ENCODE peak calls at places on chromosome 17, in ten cellular contexts. W is IMR-90, B is fibroblast of pulmonary artery, O is Panc1, L is B cell, C is adrenal gland, N is gastrocnemius medialis, I is ascending aorta, J is progenitor cell of endocrine pancreas, V is neural progenitor cell. Y is an unnamed sample.
A peak's percentile ranks its signal among the peaks of the same experiment; 100 is the strongest.

GRCh38 chr17:34837796-34838195 is 123.5 kb downstream of the CCT6B start:
- DNase-seq in W (no peak), B (no peak), O (no peak), L (no peak), C (no peak), N (no peak), I (no peak), J (no peak), V (no peak), Y (no peak)

GRCh38 chr17:51751072-51751471 is 407.4 kb downstream of the CA10 start:
- DNase-seq in W (no peak), B (no peak), O (no peak), L (no peak), C (no peak), N (no peak), I (no peak), J (no peak), V (no peak), Y (no peak)

GRCh38 chr17:35245196-35245486 is 2.3 kb downstream of the SLFN5 start:
- DNase-seq in W (peak; percentile 97), B (peak; percentile 93), O (peak; percentile 68), L (no peak), C (no peak), N (no peak), I (no peak), J (no peak), V (no peak), Y (no peak)

GRCh38 chr17:142102-142661 is 4.8 kb downstream of the SCGB1C2 start:
- DNase-seq in W (peak; percentile 9), B (peak; percentile 11), O (no peak), L (no peak), C (peak; percentile 43), N (no peak), I (no peak), J (peak; percentile 7), V (no peak), Y (peak; percentile 56)

GRCh38 chr17:67461228-67461780 is 84.2 kb downstream of the PITPNC1 start:
- DNase-seq in W (no peak), B (no peak), O (no peak), L (no peak), C (no peak), N (no peak), I (no peak), J (no peak), V (no peak), Y (no peak)

GRCh38 chr17:41992576-41992975 is 24.7 kb downstream of the DNAJC7 start:
- DNase-seq in W (no peak), B (no peak), O (no peak), L (no peak), C (no peak), N (no peak), I (no peak), J (no peak), V (no peak), Y (no peak)

GRCh38 chr17:41784207-41784744 is 2.2 kb downstream of the JUP start:
- DNase-seq in W (peak; percentile 71), B (peak; percentile 83), O (no peak), L (no peak), C (no peak), N (peak; percentile 30), I (no peak), J (no peak), V (peak; percentile 76), Y (no peak)

GRCh38 chr17:43940630-43941029 is 1.6 kb downstream of the PPY start:
- DNase-seq in W (peak; percentile 35), B (peak; percentile 39), O (no peak), L (no peak), C (no peak), N (no peak), I (no peak), J (peak; percentile 43), V (peak; percentile 77), Y (no peak)

GRCh38 chr17:78559024-78559423 is 18.2 kb downstream of the DNAH17 start:
- DNase-seq in W (no peak), B (no peak), O (no peak), L (no peak), C (no peak), N (no peak), I (no peak), J (no peak), V (no peak), Y (no peak)

GRCh38 chr17:78558181-78558850 is 18.9 kb downstream of the DNAH17 start:
- DNase-seq in W (no peak), B (peak; percentile 28), O (peak; percentile 12), L (no peak), C (no peak), N (no peak), I (no peak), J (no peak), V (no peak), Y (no peak)

GRCh38 chr17:78560731-78561130 is 16.5 kb downstream of the DNAH17 start:
- DNase-seq in W (no peak), B (no peak), O (no peak), L (no peak), C (no peak), N (no peak), I (no peak), J (no peak), V (no peak), Y (no peak)

GRCh38 chr17:78561166-78561565 is 16.0 kb downstream of the DNAH17 start:
- DNase-seq in W (no peak), B (no peak), O (no peak), L (no peak), C (no peak), N (no peak), I (no peak), J (no peak), V (no peak), Y (no peak)

GRCh38 chr17:78559749-78560368 is 17.3 kb downstream of the DNAH17 start:
- DNase-seq in W (no peak), B (no peak), O (no peak), L (no peak), C (no peak), N (no peak), I (no peak), J (no peak), V (no peak), Y (no peak)
- TF ChIP-seq CTCF in W (no peak), B (no peak), O (no peak), L (no peak), C (no peak), N (no peak), I (no peak), J (no peak), V (peak; percentile 28), Y (peak; percentile 7)

GRCh38 chr17:59683283-59683682 is 23.9 kb downstream of the PTRH2 start:
- DNase-seq in W (no peak), B (no peak), O (no peak), L (no peak), C (no peak), N (no peak), I (no peak), J (no peak), V (no peak), Y (no peak)

GRCh38 chr17:59680314-59680713 is 26.9 kb downstream of the PTRH2 start:
- DNase-seq in W (peak; percentile 65), B (no peak), O (no peak), L (no peak), C (no peak), N (no peak), I (no peak), J (no peak), V (no peak), Y (no peak)

GRCh38 chr17:59675231-59675630 is 32.0 kb downstream of the PTRH2 start:
- DNase-seq in W (no peak), B (no peak), O (no peak), L (no peak), C (no peak), N (no peak), I (no peak), J (no peak), V (no peak), Y (no peak)

GRCh38 chr17:59678946-59679345 is 28.3 kb downstream of the PTRH2 start:
- DNase-seq in W (no peak), B (no peak), O (no peak), L (no peak), C (no peak), N (no peak), I (no peak), J (no peak), V (no peak), Y (no peak)
- TF ChIP-seq CTCF in W (no peak), B (no peak), O (no peak), L (no peak), C (no peak), N (no peak), I (no peak), J (no peak), V (no peak), Y (no peak)

GRCh38 chr17:80771612-80772005 is 220.0 kb upstream of the CHMP6 start:
- DNase-seq in W (no peak), B (no peak), O (no peak), L (no peak), C (no peak), N (no peak), I (no peak), J (no peak), V (no peak), Y (no peak)

GRCh38 chr17:80773243-80773991 is 218.2 kb upstream of the CHMP6 start:
- DNase-seq in W (peak; percentile 80), B (no peak), O (no peak), L (no peak), C (no peak), N (peak; percentile 94), I (no peak), J (no peak), V (peak; percentile 57), Y (no peak)

GRCh38 chr17:80770881-80771611 is 220.6 kb upstream of the CHMP6 start:
- DNase-seq in W (no peak), B (no peak), O (no peak), L (no peak), C (no peak), N (no peak), I (no peak), J (no peak), V (no peak), Y (no peak)

GRCh38 chr17:80774146-80774545 is 217.5 kb upstream of the CHMP6 start:
- DNase-seq in W (peak; percentile 60), B (no peak), O (no peak), L (no peak), C (no peak), N (peak; percentile 72), I (no peak), J (no peak), V (no peak), Y (no peak)

GRCh38 chr17:80772906-80773242 is 218.8 kb upstream of the CHMP6 start:
- DNase-seq in W (no peak), B (no peak), O (no peak), L (no peak), C (no peak), N (no peak), I (no peak), J (no peak), V (no peak), Y (no peak)
- TF ChIP-seq CTCF in W (no peak), B (no peak), O (no peak), L (no peak), C (no peak), N (no peak), I (no peak), J (no peak), V (no peak), Y (no peak)

GRCh38 chr17:57732062-57732461 is 13.0 kb downstream of the CCDC182 start:
- DNase-seq in W (no peak), B (no peak), O (no peak), L (no peak), C (peak; percentile 71), N (no peak), I (no peak), J (no peak), V (no peak), Y (no peak)

GRCh38 chr17:57733085-57733484 is 12.0 kb downstream of the CCDC182 start:
- DNase-seq in W (no peak), B (no peak), O (no peak), L (no peak), C (no peak), N (no peak), I (no peak), J (no peak), V (no peak), Y (no peak)

GRCh38 chr17:57735230-57735629 is 9.9 kb downstream of the CCDC182 start:
- DNase-seq in W (no peak), B (no peak), O (no peak), L (no peak), C (no peak), N (no peak), I (no peak), J (no peak), V (no peak), Y (no peak)

GRCh38 chr17:57737450-57737849 is 7.6 kb downstream of the CCDC182 start:
- DNase-seq in W (no peak), B (no peak), O (no peak), L (no peak), C (no peak), N (no peak), I (no peak), J (no peak), V (no peak), Y (no peak)

DNA sequence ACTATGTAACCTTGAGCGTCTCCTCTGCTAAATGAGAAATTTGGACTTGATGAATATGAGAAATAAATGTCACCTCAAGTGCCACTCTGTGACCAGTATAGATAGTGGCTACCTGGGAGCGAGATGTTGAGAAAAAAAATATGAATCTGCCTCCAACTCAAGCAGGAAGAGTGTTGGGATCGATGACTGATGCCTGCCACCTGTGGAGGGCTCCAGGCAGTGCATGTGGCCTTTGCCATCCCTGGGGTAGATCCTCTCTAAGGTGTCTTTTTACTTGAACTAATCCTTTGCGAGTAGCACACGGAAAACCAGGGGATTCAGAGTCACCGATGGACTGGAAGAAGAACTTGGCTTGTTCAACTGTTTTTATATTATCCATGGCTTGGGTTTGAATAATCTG is 9.4 kb downstream of the CCDC182 start:
- DNase-seq in W (no peak), B (no peak), O (no peak), L (no peak), C (no peak), N (no peak), I (no peak), J (no peak), V (peak; percentile 55), Y (no peak)
- TF ChIP-seq CTCF in W (no peak), B (peak; percentile 15), O (peak; percentile 54), L (no peak), C (no peak), N (no peak), I (no peak), J (peak; percentile 53), V (peak; percentile 56), Y (peak; percentile 36)

Y was measured in chondrocyte.